ENCODE peak calls at places on chromosomes 4 and X, in seven cellular contexts. One of them, this sample, is unnamed.

GRCh38 chr4:74433043-74433442 is 11.9 kb upstream of the AREG start:
- DNase-seq in IMR-90: peak
- DNase-seq in neuronal stem cell: no peak
- DNase-seq in H9: no peak
- DNase-seq in mesendoderm: no peak
- DNase-seq in H1: no peak
- DNase-seq in trophoblast cell: peak
- DNase-seq in this sample: no peak

GRCh38 chr4:168498259-168498658 is 1.4 kb downstream of the PALLD start:
- DNase-seq in IMR-90: peak
- DNase-seq in neuronal stem cell: no peak
- DNase-seq in H9: no peak
- DNase-seq in mesendoderm: no peak
- DNase-seq in H1: no peak
- DNase-seq in trophoblast cell: no peak
- DNase-seq in this sample: no peak

GRCh38 chrX:109622270-109622669 is 2.7 kb downstream of the KCNE5 start:
- DNase-seq in IMR-90: no peak
- DNase-seq in neuronal stem cell: no peak
- DNase-seq in H9: no peak
- DNase-seq in mesendoderm: no peak
- DNase-seq in H1: no peak
- DNase-seq in trophoblast cell: no peak
- DNase-seq in this sample: no peak

GRCh38 chrX:2710496-2710895 is 19.4 kb downstream of the CD99 start:
- DNase-seq in IMR-90: no peak
- DNase-seq in neuronal stem cell: no peak
- DNase-seq in H9: no peak
- DNase-seq in mesendoderm: peak
- DNase-seq in H1: no peak
- DNase-seq in trophoblast cell: peak
- DNase-seq in this sample: no peak

GRCh38 chr4:30868257-30868656 is 148.1 kb downstream of the PCDH7 start:
- DNase-seq in IMR-90: peak
- DNase-seq in neuronal stem cell: no peak
- DNase-seq in H9: no peak
- DNase-seq in mesendoderm: no peak
- DNase-seq in H1: no peak
- DNase-seq in trophoblast cell: no peak
- DNase-seq in this sample: peak

GRCh38 chr4:54209617-54210016 is 19.5 kb upstream of the PDGFRA start:
- DNase-seq in IMR-90: no peak
- DNase-seq in neuronal stem cell: no peak
- DNase-seq in H9: no peak
- DNase-seq in mesendoderm: no peak
- DNase-seq in H1: no peak
- DNase-seq in trophoblast cell: no peak
- DNase-seq in this sample: no peak

GRCh38 chr4:19026281-19026680 is 1004.7 kb upstream of the LCORL start:
- DNase-seq in IMR-90: no peak
- DNase-seq in neuronal stem cell: no peak
- DNase-seq in H9: no peak
- DNase-seq in mesendoderm: no peak
- DNase-seq in H1: no peak
- DNase-seq in trophoblast cell: no peak
- DNase-seq in this sample: no peak

GRCh38 chr4:94486372-94486801 is 34.6 kb downstream of the PDLIM5 start:
- DNase-seq in IMR-90: peak
- DNase-seq in neuronal stem cell: no peak
- DNase-seq in H9: no peak
- DNase-seq in mesendoderm: no peak
- DNase-seq in H1: no peak
- DNase-seq in trophoblast cell: peak
- DNase-seq in this sample: peak

GRCh38 chrX:134642394-134642793 is 15.9 kb downstream of the PLAC1 start:
- DNase-seq in IMR-90: no peak
- DNase-seq in neuronal stem cell: no peak
- DNase-seq in H9: no peak
- DNase-seq in mesendoderm: no peak
- DNase-seq in H1: no peak
- DNase-seq in trophoblast cell: no peak
- DNase-seq in this sample: no peak

GRCh38 chrX:136251042-136251991 is at the start of gene MAP7D3:
- DNase-seq in IMR-90: peak
- DNase-seq in neuronal stem cell: peak
- DNase-seq in H9: peak
- DNase-seq in mesendoderm: peak
- DNase-seq in H1: peak
- DNase-seq in trophoblast cell: peak
- DNase-seq in this sample: peak

GRCh38 chr4:182540496-182540895 is 297.3 kb downstream of the TENM3 start:
- DNase-seq in IMR-90: no peak
- DNase-seq in neuronal stem cell: no peak
- DNase-seq in H9: no peak
- DNase-seq in mesendoderm: no peak
- DNase-seq in H1: no peak
- DNase-seq in trophoblast cell: no peak
- DNase-seq in this sample: no peak

GRCh38 chrX:55489315-55490009 is at the start of gene USP51:
- DNase-seq in IMR-90: peak
- DNase-seq in neuronal stem cell: peak
- DNase-seq in H9: peak
- DNase-seq in mesendoderm: peak
- DNase-seq in H1: peak
- DNase-seq in trophoblast cell: peak
- DNase-seq in this sample: peak

GRCh38 chr4:140296871-140297570 is 76.4 kb upstream of the SCOC start:
- DNase-seq in IMR-90: no peak
- DNase-seq in neuronal stem cell: no peak
- DNase-seq in H9: no peak
- DNase-seq in mesendoderm: peak
- DNase-seq in H1: no peak
- DNase-seq in trophoblast cell: no peak
- DNase-seq in this sample: peak

GRCh38 chrX:17496407-17496806 is 121.4 kb downstream of the NHS start:
- DNase-seq in IMR-90: no peak
- DNase-seq in neuronal stem cell: no peak
- DNase-seq in H9: no peak
- DNase-seq in mesendoderm: no peak
- DNase-seq in H1: no peak
- DNase-seq in trophoblast cell: peak
- DNase-seq in this sample: no peak

GRCh38 chrX:155027509-155028066 is 944 bp downstream of the FUNDC2 start:
- DNase-seq in IMR-90: peak
- DNase-seq in neuronal stem cell: no peak
- DNase-seq in H9: no peak
- DNase-seq in mesendoderm: peak
- DNase-seq in H1: no peak
- DNase-seq in trophoblast cell: peak
- DNase-seq in this sample: peak

GRCh38 chr4:96652158-96652557 is 812.3 kb downstream of the PDHA2 start:
- DNase-seq in IMR-90: no peak
- DNase-seq in neuronal stem cell: no peak
- DNase-seq in H9: no peak
- DNase-seq in mesendoderm: no peak
- DNase-seq in H1: no peak
- DNase-seq in trophoblast cell: no peak
- DNase-seq in this sample: peak

GRCh38 chr4:105113800-105114199 is 32.9 kb upstream of the TET2 start:
- DNase-seq in IMR-90: no peak
- DNase-seq in neuronal stem cell: no peak
- DNase-seq in H9: no peak
- DNase-seq in mesendoderm: no peak
- DNase-seq in H1: no peak
- DNase-seq in trophoblast cell: no peak
- DNase-seq in this sample: no peak

GRCh38 chr4:87251104-87251503 is 30.7 kb upstream of the KLHL8 start:
- DNase-seq in IMR-90: no peak
- DNase-seq in neuronal stem cell: no peak
- DNase-seq in H9: no peak
- DNase-seq in mesendoderm: no peak
- DNase-seq in H1: no peak
- DNase-seq in trophoblast cell: no peak
- DNase-seq in this sample: no peak

GRCh38 chr4:144970597-144970996 is 127.4 kb downstream of the ANAPC10 start:
- DNase-seq in IMR-90: no peak
- DNase-seq in neuronal stem cell: no peak
- DNase-seq in H9: no peak
- DNase-seq in mesendoderm: no peak
- DNase-seq in H1: no peak
- DNase-seq in trophoblast cell: no peak
- DNase-seq in this sample: no peak

GRCh38 chr4:77073106-77073858 is 2.5 kb downstream of the CCNI start:
- DNase-seq in IMR-90: peak
- DNase-seq in neuronal stem cell: no peak
- DNase-seq in H9: no peak
- DNase-seq in mesendoderm: no peak
- DNase-seq in H1: no peak
- DNase-seq in trophoblast cell: peak
- DNase-seq in this sample: peak

GRCh38 chrX:7996414-7996813 is 69.2 kb upstream of the PNPLA4 start:
- DNase-seq in IMR-90: peak
- DNase-seq in neuronal stem cell: peak
- DNase-seq in H9: no peak
- DNase-seq in mesendoderm: peak
- DNase-seq in H1: no peak
- DNase-seq in trophoblast cell: peak
- DNase-seq in this sample: peak

GRCh38 chr4:14862881-14863280 is 139.4 kb upstream of the CPEB2 start:
- DNase-seq in IMR-90: no peak
- DNase-seq in neuronal stem cell: no peak
- DNase-seq in H9: peak
- DNase-seq in mesendoderm: no peak
- DNase-seq in H1: no peak
- DNase-seq in trophoblast cell: no peak
- DNase-seq in this sample: no peak

GRCh38 chrX:53824686-53825085 is 138.2 kb upstream of the HUWE1 start:
- DNase-seq in IMR-90: no peak
- DNase-seq in neuronal stem cell: no peak
- DNase-seq in H9: no peak
- DNase-seq in mesendoderm: no peak
- DNase-seq in H1: no peak
- DNase-seq in trophoblast cell: peak
- DNase-seq in this sample: no peak

GRCh38 chrX:17413228-17413627 is 38.2 kb downstream of the NHS start:
- DNase-seq in IMR-90: peak
- DNase-seq in neuronal stem cell: no peak
- DNase-seq in H9: no peak
- DNase-seq in mesendoderm: no peak
- DNase-seq in H1: no peak
- DNase-seq in trophoblast cell: peak
- DNase-seq in this sample: peak

GRCh38 chrX:21398424-21398823 is 24.2 kb downstream of the CNKSR2 start:
- DNase-seq in IMR-90: no peak
- DNase-seq in neuronal stem cell: no peak
- DNase-seq in H9: no peak
- DNase-seq in mesendoderm: peak
- DNase-seq in H1: no peak
- DNase-seq in trophoblast cell: no peak
- DNase-seq in this sample: peak

GRCh38 chr4:8916914-8917305 is 45.3 kb upstream of the HMX1 start:
- DNase-seq in IMR-90: no peak
- DNase-seq in neuronal stem cell: no peak
- DNase-seq in H9: no peak
- DNase-seq in mesendoderm: no peak
- DNase-seq in H1: no peak
- DNase-seq in trophoblast cell: no peak
- DNase-seq in this sample: no peak

GRCh38 chr4:150348079-150348478 is 233.9 kb upstream of the MAB21L2 start:
- DNase-seq in IMR-90: peak
- DNase-seq in neuronal stem cell: no peak
- DNase-seq in H9: no peak
- DNase-seq in mesendoderm: no peak
- DNase-seq in H1: no peak
- DNase-seq in trophoblast cell: no peak
- DNase-seq in this sample: peak

GRCh38 chr4:41281038-41281634 is 24.4 kb downstream of the UCHL1 start:
- DNase-seq in IMR-90: peak
- DNase-seq in neuronal stem cell: peak
- DNase-seq in H9: peak
- DNase-seq in mesendoderm: peak
- DNase-seq in H1: no peak
- DNase-seq in trophoblast cell: peak
- DNase-seq in this sample: peak

GRCh38 chr4:26206981-26207380 is 113.8 kb upstream of the RBPJ start:
- DNase-seq in IMR-90: no peak
- DNase-seq in neuronal stem cell: no peak
- DNase-seq in H9: no peak
- DNase-seq in mesendoderm: no peak
- DNase-seq in H1: no peak
- DNase-seq in trophoblast cell: no peak
- DNase-seq in this sample: no peak

DNA sequence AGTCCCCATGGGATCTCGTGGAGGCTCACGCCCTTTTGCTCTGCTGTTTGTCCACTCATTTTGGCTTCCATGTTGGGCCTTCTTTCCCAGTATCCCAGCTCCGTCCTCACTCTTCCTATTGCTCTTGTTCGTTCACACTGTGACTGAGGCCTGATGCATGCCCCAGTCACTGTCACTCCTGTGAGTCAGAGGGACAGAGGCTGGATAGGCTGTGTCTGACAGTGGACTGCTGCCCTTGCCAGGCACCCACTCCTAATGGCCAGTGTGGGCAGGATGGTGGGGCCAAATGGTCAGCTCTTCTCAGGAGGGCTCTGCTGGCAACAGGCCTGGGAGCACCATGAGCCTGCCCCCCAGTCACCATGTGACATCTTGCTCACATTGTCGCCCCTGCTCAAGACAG is 40.0 kb downstream of the HADH start:
- DNase-seq in IMR-90: peak
- DNase-seq in neuronal stem cell: no peak
- DNase-seq in H9: no peak
- DNase-seq in mesendoderm: no peak
- DNase-seq in H1: no peak
- DNase-seq in trophoblast cell: no peak
- DNase-seq in this sample: peak
- H3K27ac ChIP-seq in IMR-90: no peak
- H3K27ac ChIP-seq in neuronal stem cell: no peak
- H3K27ac ChIP-seq in H9: no peak
- H3K27ac ChIP-seq in mesendoderm: no peak
- H3K27ac ChIP-seq in H1: no peak
- H3K27ac ChIP-seq in trophoblast cell: no peak
- H3K27ac ChIP-seq in this sample: no peak

GRCh38 chr4:183723561-183724228 is 64.6 kb downstream of the TRAPPC11 start:
- DNase-seq in IMR-90: no peak
- DNase-seq in neuronal stem cell: no peak
- DNase-seq in H9: no peak
- DNase-seq in mesendoderm: no peak
- DNase-seq in H1: no peak
- DNase-seq in trophoblast cell: no peak
- DNase-seq in this sample: no peak
- H3K23ac ChIP-seq in IMR-90: no peak
- H3K23ac ChIP-seq in neuronal stem cell: peak
- H3K23ac ChIP-seq in H9: no peak
- H3K23ac ChIP-seq in mesendoderm: no peak
- H3K23ac ChIP-seq in H1: no peak
- H3K23ac ChIP-seq in trophoblast cell: no peak
- H3K23ac ChIP-seq in this sample: peak

GRCh38 chrX:405149-405548 is 18.4 kb upstream of the PPP2R3B start:
- DNase-seq in IMR-90: no peak
- DNase-seq in neuronal stem cell: no peak
- DNase-seq in H9: no peak
- DNase-seq in mesendoderm: no peak
- DNase-seq in H1: no peak
- DNase-seq in trophoblast cell: no peak
- DNase-seq in this sample: no peak
- H3K4ac ChIP-seq in IMR-90: no peak
- H3K4ac ChIP-seq in neuronal stem cell: no peak
- H3K4ac ChIP-seq in H9: no peak
- H3K4ac ChIP-seq in mesendoderm: no peak
- H3K4ac ChIP-seq in H1: no peak
- H3K4ac ChIP-seq in trophoblast cell: no peak
- H3K4ac ChIP-seq in this sample: no peak

GRCh38 chr4:1638272-1638598 is 45.9 kb downstream of the FAM53A start:
- DNase-seq in IMR-90: no peak
- DNase-seq in neuronal stem cell: no peak
- DNase-seq in H9: no peak
- DNase-seq in mesendoderm: no peak
- DNase-seq in H1: no peak
- DNase-seq in trophoblast cell: no peak
- DNase-seq in this sample: no peak
- H3K27ac ChIP-seq in IMR-90: no peak
- H3K27ac ChIP-seq in neuronal stem cell: no peak
- H3K27ac ChIP-seq in H9: no peak
- H3K27ac ChIP-seq in mesendoderm: no peak
- H3K27ac ChIP-seq in H1: no peak
- H3K27ac ChIP-seq in trophoblast cell: no peak
- H3K27ac ChIP-seq in this sample: no peak

This sample was measured in mesenchymal stem cell.